ENCODE peak calls at places on chromosome 15, in eight cellular contexts. W is NCI-H1930; S is activated CD4-positive, alpha-beta T cell treated with anti-CD3 and anti-CD28 coated beads, Interleukin-2, amount 10 ng/mL, durations not matched to agents 7 days and 5 days; D is stomach; E is naive thymus-derived CD8-positive, alpha-beta T cell; P is activated CD4-positive, CD25-positive, alpha-beta regulatory T cell; N is Caco-2; B is ACHN. L is an unnamed sample.

GRCh38 chr15:72203507-72203837 is 5.9 kb upstream of the GRAMD2A start:
- DNase-seq in W (no peak), S (no peak), D (peak; percentile 68), E (no peak), P (no peak), N (no peak), B (peak; percentile 93), L (no peak)

GRCh38 chr15:101063891-101064794 is 145.0 kb downstream of the LRRK1 start:
- DNase-seq in W (no peak), S (no peak), D (peak; percentile 64), E (no peak), P (no peak), N (no peak), B (no peak), L (no peak)

GRCh38 chr15:74392402-74392876 is 25.0 kb upstream of the CYP11A1 start:
- DNase-seq in W (no peak), S (no peak), D (no peak), E (no peak), P (no peak), N (no peak), B (no peak), L (no peak)

GRCh38 chr15:60121845-60122244 is 117.7 kb downstream of the FOXB1 start:
- DNase-seq in W (no peak), S (no peak), D (no peak), E (no peak), P (no peak), N (no peak), B (no peak), L (no peak)

GRCh38 chr15:40302288-40302886 is 5.3 kb downstream of the PLCB2 start:
- DNase-seq in W (no peak), S (no peak), D (no peak), E (no peak), P (no peak), N (no peak), B (no peak), L (no peak)

GRCh38 chr15:59299919-59300617 is 72.6 kb downstream of the MYO1E start:
- DNase-seq in W (no peak), S (peak; percentile 84), D (peak; percentile 66), E (peak; percentile 82), P (peak; percentile 39), N (no peak), B (peak; percentile 94), L (peak; percentile 59)

GRCh38 chr15:66019826-66020398 is 150.6 kb downstream of the RAB11A start:
- DNase-seq in W (no peak), S (no peak), D (no peak), E (no peak), P (no peak), N (no peak), B (no peak), L (no peak)

GRCh38 chr15:91308209-91308608 is 208.2 kb downstream of the SV2B start:
- DNase-seq in W (no peak), S (peak; percentile 29), D (no peak), E (no peak), P (no peak), N (no peak), B (no peak), L (no peak)

GRCh38 chr15:96285306-96285705 is 45.2 kb upstream of the NR2F2 start:
- DNase-seq in W (no peak), S (no peak), D (no peak), E (no peak), P (no peak), N (no peak), B (no peak), L (no peak)

GRCh38 chr15:89139613-89140499 is 51.6 kb downstream of the ABHD2 start:
- DNase-seq in W (no peak), S (no peak), D (no peak), E (no peak), P (no peak), N (peak; percentile 44), B (no peak), L (no peak)

GRCh38 chr15:25057574-25057973 is 102.8 kb downstream of the SNRPN start:
- DNase-seq in W (no peak), S (no peak), D (peak; percentile 9), E (peak; percentile 30), P (no peak), N (no peak), B (no peak), L (no peak)

GRCh38 chr15:96047255-96047931 is 283.1 kb upstream of the NR2F2 start:
- DNase-seq in W (no peak), S (no peak), D (no peak), E (no peak), P (no peak), N (no peak), B (no peak), L (no peak)